ENCODE peak calls at places on chromosomes 7 and 10, in four cellular contexts. One of them, this sample, is unnamed.

GRCh38 chr7:131104611-131105293 is 222.9 kb upstream of the MKLN1 start:
- DNase-seq in GM06990: no peak
- DNase-seq in ovary: no peak
- DNase-seq in lower leg skin: no peak
- DNase-seq in this sample: no peak

GRCh38 chr7:52715701-52716100 is 319.7 kb upstream of the POM121L12 start:
- DNase-seq in ovary: no peak
- DNase-seq in GM06990: no peak
- DNase-seq in lower leg skin: no peak
- DNase-seq in this sample: no peak

GRCh38 chr10:71527135-71527534 is 130.4 kb downstream of the CDH23 start:
- DNase-seq in lower leg skin: no peak
- DNase-seq in ovary: peak
- DNase-seq in GM06990: no peak
- DNase-seq in this sample: no peak

GRCh38 chr7:113289140-113289740 is 170.9 kb upstream of the SMIM30 start:
- DNase-seq in GM06990: no peak
- DNase-seq in lower leg skin: no peak
- DNase-seq in ovary: no peak
- DNase-seq in this sample: peak

GRCh38 chr10:125514206-125515162 is 168.5 kb downstream of the TEX36 start:
- DNase-seq in ovary: no peak
- DNase-seq in GM06990: no peak
- DNase-seq in lower leg skin: peak
- DNase-seq in this sample: no peak

GRCh38 chr7:5177060-5177459 is 13.0 kb upstream of the WIPI2 start:
- DNase-seq in ovary: peak
- DNase-seq in GM06990: no peak
- DNase-seq in lower leg skin: peak
- DNase-seq in this sample: peak

GRCh38 chr7:157143788-157144187 is 5.1 kb downstream of the UBE3C start:
- DNase-seq in GM06990: no peak
- DNase-seq in lower leg skin: no peak
- DNase-seq in ovary: no peak
- DNase-seq in this sample: no peak

GRCh38 chr7:142856565-142857245 is 1.8 kb downstream of the EPHB6 start:
- DNase-seq in lower leg skin: no peak
- DNase-seq in GM06990: no peak
- DNase-seq in ovary: no peak
- DNase-seq in this sample: no peak

GRCh38 chr7:24757799-24758275 is 573 bp upstream of the GSDME start:
- DNase-seq in GM06990: no peak
- DNase-seq in lower leg skin: no peak
- DNase-seq in ovary: no peak
- DNase-seq in this sample: no peak

GRCh38 chr10:81073155-81073554 is 535.5 kb downstream of the SH2D4B start:
- DNase-seq in ovary: no peak
- DNase-seq in GM06990: no peak
- DNase-seq in lower leg skin: no peak
- DNase-seq in this sample: no peak

GRCh38 chr10:32132357-32132756 is 76.1 kb upstream of the KIF5B start:
- DNase-seq in GM06990: no peak
- DNase-seq in ovary: no peak
- DNase-seq in lower leg skin: no peak
- DNase-seq in this sample: no peak

GRCh38 chr7:28840515-28841125 is 117.5 kb downstream of the TRIL start:
- DNase-seq in GM06990: no peak
- DNase-seq in ovary: no peak
- DNase-seq in lower leg skin: no peak
- DNase-seq in this sample: peak

GRCh38 chr7:23544913-23545354 is 13.2 kb upstream of the TRA2A start:
- DNase-seq in ovary: no peak
- DNase-seq in lower leg skin: no peak
- DNase-seq in GM06990: peak
- DNase-seq in this sample: peak

GRCh38 chr7:22389892-22390291 is 32.9 kb upstream of the RAPGEF5 start:
- DNase-seq in lower leg skin: no peak
- DNase-seq in GM06990: no peak
- DNase-seq in ovary: no peak
- DNase-seq in this sample: no peak

GRCh38 chr7:69640216-69640615 is 41.9 kb downstream of the AUTS2 start:
- DNase-seq in ovary: no peak
- DNase-seq in lower leg skin: no peak
- DNase-seq in GM06990: no peak
- DNase-seq in this sample: no peak

GRCh38 chr10:27724287-27724686 is 21.3 kb downstream of the MKX start:
- DNase-seq in lower leg skin: no peak
- DNase-seq in ovary: no peak
- DNase-seq in GM06990: no peak
- DNase-seq in this sample: no peak
- TF ChIP-seq CTCF in lower leg skin: no peak
- TF ChIP-seq CTCF in ovary: no peak
- TF ChIP-seq CTCF in GM06990: peak
- TF ChIP-seq CTCF in this sample: no peak

DNA sequence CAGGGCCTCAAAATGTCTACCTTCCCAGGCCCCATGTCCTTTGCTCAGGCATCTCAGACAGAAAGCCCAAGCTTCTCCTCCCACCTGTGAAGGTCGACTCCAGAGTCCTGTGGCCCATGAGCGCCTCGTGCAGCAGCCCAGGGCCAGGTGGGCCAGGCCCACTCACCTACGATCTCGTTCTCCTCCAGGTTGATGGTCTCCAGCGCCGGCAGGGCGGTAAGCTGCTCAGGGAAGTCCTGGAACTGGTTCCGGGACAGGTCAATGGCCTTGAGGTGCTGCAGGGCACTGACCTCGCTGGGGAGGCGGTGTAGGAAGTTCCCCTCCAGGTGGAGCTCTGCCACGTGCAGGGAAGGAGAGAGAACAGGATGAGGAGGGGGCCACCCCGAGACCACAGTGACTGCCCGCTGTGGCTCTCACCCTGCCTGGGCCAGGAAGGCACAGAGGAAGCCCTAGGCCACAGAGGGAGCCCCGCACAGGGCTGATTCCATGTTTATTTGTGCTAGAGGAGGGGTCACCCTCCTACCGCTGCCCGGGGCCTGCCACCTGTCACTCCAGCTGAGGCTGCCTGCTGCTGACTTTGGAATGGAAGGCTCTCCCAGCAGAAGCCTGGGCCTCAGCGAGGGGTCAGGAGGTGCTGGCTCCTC is 40.0 kb upstream of the NPFFR1 start:
- DNase-seq in ovary: no peak
- DNase-seq in lower leg skin: no peak
- DNase-seq in GM06990: no peak
- DNase-seq in this sample: no peak
- TF ChIP-seq CTCF in ovary: no peak
- TF ChIP-seq CTCF in lower leg skin: no peak
- TF ChIP-seq CTCF in GM06990: peak
- TF ChIP-seq CTCF in this sample: no peak

DNA sequence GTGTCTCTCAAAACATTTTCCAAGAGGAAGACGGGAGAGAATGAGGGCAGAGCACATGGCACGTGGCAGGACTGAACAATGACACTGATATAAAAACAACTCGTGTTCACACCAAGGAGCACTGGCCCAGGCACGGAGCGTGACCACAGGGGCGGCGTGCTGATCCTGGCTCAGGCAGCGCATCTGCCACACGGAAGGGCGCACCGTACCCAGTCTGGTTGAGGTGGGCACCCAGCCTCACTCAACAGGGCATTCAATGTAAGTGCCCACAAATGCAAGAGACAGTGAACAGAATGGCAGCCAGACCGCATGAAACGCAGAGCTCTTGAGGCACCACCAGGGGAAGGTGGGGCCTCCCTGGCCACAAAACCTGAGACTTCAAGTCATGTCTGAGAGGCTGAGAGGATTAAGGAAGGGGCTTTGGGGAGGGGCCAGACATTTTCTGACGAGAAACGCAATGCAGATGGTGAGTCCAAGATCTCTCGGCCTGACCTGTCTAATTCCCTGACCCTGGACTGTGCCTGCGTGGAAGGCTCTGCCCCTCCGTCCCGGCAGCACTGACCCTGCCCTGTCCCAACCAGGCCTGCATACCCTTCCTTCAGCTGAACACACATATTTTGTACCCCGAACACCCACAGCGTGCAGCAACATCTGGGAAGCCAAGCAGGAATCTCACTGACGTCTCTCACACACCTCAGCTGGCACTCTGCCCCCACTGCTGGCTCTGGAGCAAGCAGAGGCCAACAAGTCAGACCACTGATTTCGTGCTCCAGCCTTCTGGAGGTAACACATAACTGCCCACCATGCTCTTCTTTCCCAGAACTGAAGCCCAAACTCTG is 35.5 kb downstream of the VOPP1 start:
- DNase-seq in ovary: no peak
- DNase-seq in GM06990: peak
- DNase-seq in lower leg skin: no peak
- DNase-seq in this sample: no peak
- TF ChIP-seq CTCF in ovary: no peak
- TF ChIP-seq CTCF in GM06990: peak
- TF ChIP-seq CTCF in lower leg skin: no peak
- TF ChIP-seq CTCF in this sample: no peak

GRCh38 chr10:70331486-70332268 is 47.9 kb upstream of the NPFFR1 start:
- DNase-seq in lower leg skin: peak
- DNase-seq in GM06990: peak
- DNase-seq in ovary: peak
- DNase-seq in this sample: peak
- TF ChIP-seq CTCF in lower leg skin: no peak
- TF ChIP-seq CTCF in GM06990: peak
- TF ChIP-seq CTCF in ovary: no peak
- TF ChIP-seq CTCF in this sample: peak

DNA sequence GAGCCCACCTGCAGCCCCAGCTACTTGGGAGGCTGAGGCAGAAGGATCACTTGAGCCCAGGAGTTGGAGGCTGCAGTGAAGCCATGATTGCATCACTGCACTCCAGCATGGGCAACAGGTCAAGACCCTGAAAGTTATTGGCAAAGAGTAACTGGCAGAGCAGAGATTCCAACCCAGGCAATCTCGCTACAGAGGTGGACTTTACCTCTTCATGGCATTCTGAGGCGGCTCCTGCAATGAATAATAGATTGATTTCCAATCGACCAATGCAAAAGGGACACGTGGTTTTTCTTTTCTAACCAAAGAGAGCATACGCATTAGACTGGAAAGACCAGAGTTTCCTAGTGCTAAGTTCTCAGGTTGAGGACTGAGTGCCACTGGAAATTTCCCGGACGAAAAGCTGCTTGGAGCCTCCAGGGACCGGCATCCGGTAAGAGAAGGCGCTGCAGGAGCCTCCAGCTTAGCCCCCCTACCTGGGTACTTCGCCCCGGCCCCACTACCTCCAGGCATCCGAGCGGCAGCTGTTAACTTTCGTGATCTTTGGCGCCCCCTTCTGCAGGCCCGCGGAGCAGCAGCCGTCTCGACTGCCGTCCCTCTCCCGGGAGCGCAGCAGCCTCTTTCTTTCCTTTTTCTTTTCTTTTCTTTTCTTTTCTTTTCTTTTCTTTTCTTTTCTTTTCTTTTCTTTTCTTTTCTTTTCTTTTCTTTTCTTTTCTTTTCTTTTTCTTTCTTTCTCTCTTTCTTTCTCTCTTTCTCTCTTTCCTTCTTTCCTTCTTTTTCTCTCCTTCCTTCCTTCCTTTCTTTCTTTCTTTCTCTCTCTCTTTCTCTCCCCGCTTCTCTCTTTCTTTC is 4.1 kb downstream of the MBLAC1 start:
- DNase-seq in lower leg skin: peak
- DNase-seq in GM06990: peak
- DNase-seq in ovary: peak
- DNase-seq in this sample: peak
- TF ChIP-seq CTCF in lower leg skin: peak
- TF ChIP-seq CTCF in GM06990: peak
- TF ChIP-seq CTCF in ovary: peak
- TF ChIP-seq CTCF in this sample: peak

DNA sequence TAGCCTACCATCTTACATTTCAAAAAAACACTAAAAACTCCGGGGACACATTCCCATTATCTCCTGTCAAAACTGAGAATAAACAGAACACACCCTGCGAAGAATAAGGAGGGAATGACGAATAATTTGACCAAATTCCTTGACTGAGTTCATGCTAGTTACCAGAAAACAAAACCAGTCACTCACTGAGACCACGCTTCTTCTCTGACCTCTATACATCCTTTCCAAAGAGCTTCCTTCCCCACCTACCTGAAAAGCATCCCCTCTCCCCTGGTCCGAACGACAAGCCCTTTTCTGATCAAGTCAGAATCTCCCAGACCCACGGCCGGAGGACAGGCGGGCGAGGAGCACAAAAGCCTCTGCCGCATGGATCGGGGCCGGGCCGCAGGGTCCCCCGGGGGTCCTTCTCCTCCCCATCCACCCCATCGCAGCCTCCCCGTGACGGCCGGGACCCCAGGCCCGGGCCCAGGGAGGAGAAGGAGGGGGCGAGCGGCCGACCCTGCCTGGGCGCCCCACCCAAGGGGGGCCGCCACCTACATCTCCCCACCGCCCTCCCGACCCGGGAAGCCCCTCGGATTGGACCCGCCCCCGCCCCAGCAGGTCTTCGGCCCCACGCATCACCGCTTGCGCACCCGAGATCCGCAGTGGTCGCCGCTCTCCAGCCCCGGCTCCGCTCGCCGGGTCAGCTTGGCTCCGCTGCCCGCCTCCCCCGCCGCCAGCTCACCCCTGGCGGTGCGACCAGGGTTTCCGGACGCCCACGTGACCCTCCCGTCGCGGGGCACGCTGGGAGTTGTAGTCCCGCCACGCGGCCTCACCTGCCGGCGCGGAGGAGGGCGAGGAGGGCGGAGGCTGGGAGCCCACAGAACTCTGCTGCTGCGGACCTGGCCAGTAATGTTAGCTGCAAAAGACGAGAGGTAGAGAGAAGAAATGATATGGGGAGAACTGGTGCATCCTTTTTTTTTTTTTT is at the start of gene SLC37A3:
- DNase-seq in lower leg skin: peak
- DNase-seq in ovary: peak
- DNase-seq in GM06990: peak
- DNase-seq in this sample: peak
- TF ChIP-seq CTCF in lower leg skin: no peak
- TF ChIP-seq CTCF in ovary: peak
- TF ChIP-seq CTCF in GM06990: no peak
- TF ChIP-seq CTCF in this sample: no peak

This sample was measured in GM13976.